ENCODE peak calls at places on chromosomes 5 and 9, in five cellular contexts. V is Peyer's patch, Y is A549, P is HCT116, C is prostate gland. Q is an unnamed sample.

GRCh38 chr5:17401509-17402290 is 96.3 kb upstream of the TAF11L2 start:
- DNase-seq in V (no peak), Y (peak), P (no peak), C (no peak), Q (no peak)

GRCh38 chr5:68894673-68895072 is 199.1 kb upstream of the SLC30A5 start:
- DNase-seq in V (no peak), Y (no peak), P (no peak), C (no peak), Q (no peak)

GRCh38 chr5:176446884-176447537 is 1.2 kb upstream of the FAF2 start:
- DNase-seq in V (no peak), Y (no peak), P (no peak), C (no peak), Q (no peak)

GRCh38 chr5:110651507-110651906 is 75.0 kb downstream of the TMEM232 start:
- DNase-seq in V (no peak), Y (no peak), P (no peak), C (no peak), Q (no peak)

GRCh38 chr5:177131352-177131710 is 2.2 kb upstream of the NSD1 start:
- DNase-seq in V (no peak), Y (no peak), P (no peak), C (no peak), Q (no peak)

GRCh38 chr5:136769900-136770684 is 404.7 kb upstream of the TRPC7 start:
- DNase-seq in V (peak), Y (peak), P (peak), C (peak), Q (peak)

GRCh38 chr9:124040935-124041816 is 29.6 kb downstream of the LHX2 start:
- DNase-seq in V (peak), Y (no peak), P (no peak), C (peak), Q (peak)

GRCh38 chr5:126597156-126597555 is 2.1 kb upstream of the ALDH7A1 start:
- DNase-seq in V (no peak), Y (peak), P (no peak), C (no peak), Q (no peak)

GRCh38 chr5:167639213-167639612 is 652.2 kb upstream of the WWC1 start:
- DNase-seq in V (no peak), Y (no peak), P (no peak), C (no peak), Q (no peak)

GRCh38 chr5:96823900-96824351 is 16.2 kb upstream of the ERAP1 start:
- DNase-seq in V (no peak), Y (peak), P (no peak), C (peak), Q (no peak)

GRCh38 chr9:137458194-137459146 is 664 bp downstream of the NSMF start:
- DNase-seq in V (peak), Y (no peak), P (no peak), C (no peak), Q (no peak)

GRCh38 chr5:65213921-65214525 is 267.7 kb downstream of the ADAMTS6 start:
- DNase-seq in V (no peak), Y (peak), P (peak), C (no peak), Q (no peak)

GRCh38 chr5:122415481-122416120 is 103.6 kb downstream of the SNCAIP start:
- DNase-seq in V (peak), Y (peak), P (peak), C (peak), Q (peak)

GRCh38 chr9:108436470-108436869 is 419.3 kb downstream of the ACTL7B start:
- DNase-seq in V (no peak), Y (no peak), P (no peak), C (no peak), Q (no peak)

GRCh38 chr9:126720661-126721530 is 83.9 kb upstream of the ZBTB43 start:
- DNase-seq in V (no peak), Y (no peak), P (no peak), C (no peak), Q (no peak)

GRCh38 chr5:39209924-39210323 is 9.4 kb downstream of the FYB1 start:
- DNase-seq in V (peak), Y (no peak), P (no peak), C (no peak), Q (peak)

GRCh38 chr9:121883281-121884056 is 209.6 kb downstream of the TTLL11 start:
- DNase-seq in V (no peak), Y (no peak), P (no peak), C (no peak), Q (no peak)

GRCh38 chr9:127805620-127806019 is 2.9 kb downstream of the FPGS start:
- DNase-seq in V (peak), Y (peak), P (peak), C (no peak), Q (no peak)

GRCh38 chr5:72467987-72468386 is 39.2 kb downstream of the ZNF366 start:
- DNase-seq in V (no peak), Y (no peak), P (no peak), C (no peak), Q (no peak)

GRCh38 chr9:81032030-81032572 is 657.2 kb downstream of the TLE1 start:
- DNase-seq in V (no peak), Y (peak), P (no peak), C (no peak), Q (no peak)

GRCh38 chr5:1671351-1671750 is 128.3 kb downstream of the MRPL36 start:
- DNase-seq in V (no peak), Y (no peak), P (no peak), C (no peak), Q (no peak)

GRCh38 chr5:16144416-16144815 is 35.2 kb downstream of the MARCHF11 start:
- DNase-seq in V (no peak), Y (no peak), P (no peak), C (no peak), Q (no peak)

GRCh38 chr5:143932584-143932983 is 120.6 kb downstream of the HMHB1 start:
- DNase-seq in V (no peak), Y (no peak), P (no peak), C (no peak), Q (no peak)

GRCh38 chr9:91362212-91362611 is 494 bp upstream of the AUH start:
- DNase-seq in V (no peak), Y (no peak), P (no peak), C (no peak), Q (no peak)

DNA sequence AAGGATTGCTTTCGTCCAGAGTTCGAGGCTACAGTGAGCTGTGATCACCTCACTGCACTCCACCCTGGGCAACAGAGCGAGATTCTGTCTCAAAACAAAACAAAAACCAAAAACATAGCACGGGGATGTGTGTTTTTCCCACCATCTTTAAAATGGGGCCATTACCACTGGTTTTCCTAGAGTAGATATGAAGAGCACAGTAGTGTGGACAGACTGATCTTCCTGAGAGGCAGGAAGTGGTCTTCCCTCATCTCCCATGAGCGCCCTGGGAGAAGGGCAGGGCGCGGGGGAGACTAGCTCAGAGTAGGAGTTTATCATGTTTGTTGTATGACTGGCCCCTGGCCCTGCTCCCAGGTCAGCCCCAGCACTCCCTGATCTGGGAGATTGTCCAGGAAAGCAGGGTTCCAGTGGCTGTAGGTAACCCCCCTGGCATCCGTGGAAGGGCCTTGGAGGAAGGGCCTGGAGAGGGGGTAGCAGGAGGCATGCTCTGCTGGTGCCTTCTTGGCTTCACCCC is 2.3 kb downstream of the SUSD3 start:
- DNase-seq in V (no peak), Y (peak), P (no peak), C (no peak), Q (peak)
- TF ChIP-seq POLR2A in V (no peak), Y (no peak), P (no peak), C (no peak), Q (no peak)

DNA sequence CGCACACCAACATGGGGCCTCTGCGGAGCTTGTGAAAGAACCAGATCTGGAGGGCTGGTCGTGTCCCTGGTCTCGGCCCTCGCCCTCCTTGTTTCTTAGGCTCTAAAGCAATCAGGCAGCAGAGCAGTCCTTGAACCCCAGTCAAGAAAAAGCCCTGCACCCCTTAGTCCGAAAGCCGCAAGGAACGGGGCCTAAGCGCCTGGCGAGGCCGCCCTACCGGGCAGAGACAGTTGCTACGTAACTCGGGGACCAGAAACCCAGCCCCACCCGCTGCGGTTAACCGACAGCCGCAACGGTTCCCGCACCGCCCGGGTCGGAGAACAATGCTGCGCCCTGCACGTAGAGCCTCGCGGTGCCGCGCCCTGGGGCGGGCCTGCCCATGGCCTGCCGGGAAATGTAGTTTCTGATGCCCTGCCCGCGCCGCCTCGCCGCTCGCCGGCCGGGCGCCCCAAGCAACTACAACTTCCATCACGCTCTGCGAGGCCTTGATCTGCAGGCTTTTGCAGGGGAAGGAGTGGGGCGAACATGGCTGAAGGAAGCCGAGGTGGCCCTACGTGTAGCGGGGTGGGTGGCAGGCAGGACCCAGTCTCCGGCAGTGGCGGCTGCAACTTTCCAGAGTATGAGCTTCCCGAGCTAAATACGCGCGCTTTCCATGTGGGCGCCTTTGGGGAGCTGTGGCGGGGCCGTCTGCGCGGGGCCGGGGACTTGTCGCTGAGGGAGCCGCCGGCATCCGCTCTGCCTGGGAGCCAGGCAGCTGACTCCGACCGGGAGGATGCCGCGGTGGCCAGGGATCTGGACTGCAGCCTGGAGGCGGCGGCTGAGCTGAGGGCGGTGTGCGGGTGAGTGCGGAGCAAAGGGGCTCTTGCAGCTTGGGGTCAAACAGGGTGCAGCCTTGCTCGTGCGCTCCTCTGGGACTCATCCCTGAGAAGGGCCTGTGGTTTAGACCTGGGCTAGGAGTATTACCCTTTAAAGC is at the start of gene SNAPC3:
- DNase-seq in V (peak), Y (peak), P (peak), C (peak), Q (peak)
- TF ChIP-seq POLR2A in V (peak), Y (peak), P (peak), C (peak), Q (no peak)

GRCh38 chr9:89902450-89902849 is 297.6 kb downstream of the GADD45G start:
- DNase-seq in V (no peak), Y (no peak), P (no peak), C (no peak), Q (no peak)
- TF ChIP-seq POLR2A in V (no peak), Y (no peak), P (no peak), C (no peak), Q (no peak)

GRCh38 chr5:138536665-138537315 is 6.2 kb downstream of the ETF1 start:
- DNase-seq in V (no peak), Y (peak), P (no peak), C (no peak), Q (no peak)
- TF ChIP-seq POLR2A in V (no peak), Y (no peak), P (no peak), C (no peak), Q (no peak)